ENCODE peak calls at places on chromosomes 6 and 20, in five cellular contexts. W, H, S, B and M are unnamed samples.

GRCh38 chr6:157666721-157667120 is 156.3 kb upstream of the SNX9 start:
- DNase-seq in W (no peak), S (no peak), B (no peak), H (no peak), M (no peak)

GRCh38 chr6:26309731-26310142 is 55.3 kb upstream of the BTN3A2 start:
- DNase-seq in B (no peak), W (no peak), S (no peak), H (no peak), M (no peak)

GRCh38 chr6:105900120-105900937 is 185.8 kb upstream of the PRDM1 start:
- DNase-seq in W (no peak), B (no peak), H (no peak), S (no peak), M (no peak)

GRCh38 chr6:129621252-129621651 is 88.7 kb downstream of the ARHGAP18 start:
- DNase-seq in H (peak; percentile 34), S (no peak), B (no peak), W (no peak), M (no peak)

GRCh38 chr6:54935739-54936138 is 89.2 kb downstream of the FAM83B start:
- DNase-seq in H (no peak), S (no peak), B (no peak), W (no peak), M (no peak)

GRCh38 chr20:4153251-4153650 is 137.9 kb upstream of the RNF24 start:
- DNase-seq in H (peak; percentile 80), B (no peak), S (peak; percentile 74), W (no peak), M (no peak)

GRCh38 chr6:88910922-88911778 is 52.3 kb downstream of the RNGTT start:
- DNase-seq in H (no peak), B (no peak), S (no peak), W (no peak), M (no peak)

GRCh38 chr20:50596694-50597021 is 86.5 kb downstream of the PTPN1 start:
- DNase-seq in H (no peak), S (no peak), B (no peak), W (no peak), M (no peak)

GRCh38 chr6:111711476-111711875 is 105.8 kb upstream of the TRAF3IP2 start:
- DNase-seq in B (peak; percentile 62), S (peak; percentile 18), H (peak; percentile 53), W (no peak), M (no peak)

GRCh38 chr6:144063246-144063743 is 32.1 kb downstream of the SF3B5 start:
- DNase-seq in W (no peak), H (no peak), B (no peak), S (peak; percentile 38), M (no peak)

GRCh38 chr6:110705543-110705942 is 109.7 kb downstream of the CDK19 start:
- DNase-seq in B (no peak), W (no peak), H (no peak), S (no peak), M (no peak)

GRCh38 chr6:491233-491632 is 99.7 kb downstream of the IRF4 start:
- DNase-seq in H (no peak), W (no peak), S (no peak), B (no peak), M (no peak)

GRCh38 chr6:96816182-96816888 is 20.9 kb downstream of the GPR63 start:
- DNase-seq in B (no peak), W (no peak), S (peak; percentile 70), H (no peak), M (no peak)

GRCh38 chr20:12237772-12238171 is 320.1 kb downstream of the BTBD3 start:
- DNase-seq in H (no peak), S (no peak), B (no peak), W (no peak), M (no peak)

GRCh38 chr6:139679516-139680179 is 305.2 kb upstream of the CITED2 start:
- DNase-seq in S (no peak), B (no peak), W (no peak), H (no peak), M (no peak)

GRCh38 chr6:123529058-123529457 is 107.7 kb downstream of the TRDN start:
- DNase-seq in S (no peak), W (no peak), H (no peak), B (no peak), M (no peak)

GRCh38 chr6:42140756-42141602 is 1.4 kb downstream of the C6orf132 start:
- DNase-seq in S (no peak), H (peak; percentile 28), W (no peak), B (no peak), M (no peak)

GRCh38 chr6:158560787-158561246 is 926 bp downstream of the TMEM181 start:
- DNase-seq in W (no peak), B (no peak), H (peak; percentile 54), S (peak; percentile 42), M (no peak)

GRCh38 chr6:158698876-158699440 is 49.1 kb downstream of the SYTL3 start:
- DNase-seq in H (no peak), W (no peak), S (no peak), B (no peak), M (no peak)

GRCh38 chr6:12595161-12595792 is 121.3 kb upstream of the PHACTR1 start:
- DNase-seq in S (no peak), W (no peak), B (no peak), H (no peak), M (no peak)

GRCh38 chr20:49610701-49611538 is 43.0 kb upstream of the PTGIS start:
- DNase-seq in W (peak; percentile 52), B (peak; percentile 72), H (peak; percentile 86), S (peak; percentile 93), M (peak; percentile 87)

GRCh38 chr6:132084811-132085509 is 133.8 kb upstream of the CCN2 start:
- DNase-seq in H (no peak), W (no peak), B (no peak), S (no peak), M (no peak)

GRCh38 chr6:155813548-155813947 is 357.9 kb upstream of the NOX3 start:
- DNase-seq in B (no peak), W (no peak), S (no peak), H (no peak), M (no peak)
- H3K4me3 ChIP-seq in B (no peak overlapping the region), W (no peak overlapping the region), S (no peak overlapping the region), H (no peak overlapping the region), M (no peak overlapping the region)

GRCh38 chr6:149162924-149163323 is 154.6 kb upstream of the TAB2 start:
- DNase-seq in B (no peak), S (no peak), W (no peak), H (no peak), M (no peak)
- H3K27ac ChIP-seq in B (no peak overlapping the region), S (no peak overlapping the region), W (no peak overlapping the region), H (no peak overlapping the region), M (no peak overlapping the region)

GRCh38 chr6:138285800-138286199 is 67.5 kb upstream of the PBOV1 start:
- DNase-seq in B (no peak), S (peak; percentile 19), W (no peak), H (no peak), M (no peak)
- TF ChIP-seq CTCF in B (peak; percentile 11), S (peak; percentile 39), W (no peak), H (no peak), M (no peak)

DNA sequence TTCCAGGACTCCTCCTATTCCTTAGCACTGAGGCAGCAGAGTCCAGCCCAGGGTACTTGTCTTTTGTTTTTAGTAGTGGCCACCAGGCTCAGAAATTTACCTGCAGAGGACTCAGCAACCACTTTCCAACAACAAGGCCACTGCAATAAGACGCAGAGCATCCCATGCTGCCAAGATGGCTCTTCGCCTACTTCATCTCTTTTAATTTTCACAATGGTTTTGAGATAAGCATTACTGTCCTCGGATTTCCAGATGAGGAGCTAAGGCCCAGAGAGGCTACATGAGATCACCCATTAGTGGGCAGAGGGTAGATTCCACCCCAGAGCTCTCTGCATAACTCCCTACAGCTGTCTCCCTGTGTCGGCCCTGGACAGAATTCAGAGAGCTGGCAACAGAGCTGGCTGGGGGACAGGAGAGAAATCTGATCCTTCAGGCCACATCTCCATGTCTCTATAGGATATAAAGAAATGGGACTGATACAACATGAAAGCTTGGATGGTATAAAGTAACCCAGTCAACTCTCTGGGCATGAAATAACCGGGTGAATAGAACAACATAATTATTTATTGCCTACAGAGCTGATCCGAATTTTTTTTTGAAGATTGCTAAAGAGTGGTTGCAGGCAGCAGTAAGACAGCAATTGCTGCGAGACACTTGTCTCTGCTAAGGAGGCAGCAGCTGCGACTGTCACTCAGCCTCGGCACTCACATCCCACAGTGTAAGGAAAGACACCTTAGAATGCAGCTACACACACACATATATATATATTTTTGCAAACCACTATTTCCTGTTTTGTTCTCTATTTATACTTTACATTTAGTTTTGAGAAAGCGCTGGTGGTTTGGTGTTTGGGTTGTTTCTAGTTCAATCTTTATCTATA is 37.2 kb downstream of the SCML4 start:
- DNase-seq in B (no peak), W (no peak), H (no peak), S (no peak), M (no peak)
- H3K4me3 ChIP-seq in B (no peak overlapping the region), W (peak overlapping the region; percentile 7), H (no peak overlapping the region), S (no peak overlapping the region), M (no peak overlapping the region)